ENCODE peak calls at places on chromosomes 6 and 20, in five cellular contexts. Z is upper lobe of right lung, K is mammary epithelial cell, D is ascending aorta, I is psoas muscle. F is an unnamed sample. For H3K9me3, the result is how much of the 10 kb centered on the place peaks cover.

GRCh38 chr6:127737009-127737486 is 160.1 kb downstream of the C6orf58 start:
- DNase-seq in Z (no peak), K (peak), D (no peak), I (no peak), F (peak)

GRCh38 chr6:14981960-14982359 is 263.9 kb upstream of the JARID2 start:
- DNase-seq in Z (no peak), K (no peak), D (no peak), I (no peak), F (no peak)

GRCh38 chr20:45951925-45952834 is 17.7 kb downstream of the PCIF1 start:
- DNase-seq in Z (no peak), K (no peak), D (no peak), I (no peak), F (no peak)

GRCh38 chr6:21199246-21199645 is 394.3 kb upstream of the SOX4 start:
- DNase-seq in Z (no peak), K (no peak), D (no peak), I (no peak), F (no peak)

GRCh38 chr6:154937306-154938244 is 57.5 kb upstream of the TIAM2 start:
- DNase-seq in Z (no peak), K (no peak), D (no peak), I (no peak), F (no peak)

GRCh38 chr20:32945710-32946221 is 58.5 kb downstream of the SUN5 start:
- DNase-seq in Z (no peak), K (peak), D (no peak), I (no peak), F (peak)

GRCh38 chr6:52992980-52993379 is 2.1 kb downstream of the GSTA4 start:
- DNase-seq in Z (no peak), K (peak), D (no peak), I (no peak), F (peak)

GRCh38 chr6:167049275-167049674 is 50.1 kb downstream of the CEP43 start:
- DNase-seq in Z (no peak), K (no peak), D (no peak), I (no peak), F (no peak)

GRCh38 chr6:113350521-113350920 is 506.6 kb upstream of the MARCKS start:
- DNase-seq in Z (no peak), K (no peak), D (no peak), I (no peak), F (no peak)

GRCh38 chr6:18185624-18186023 is 30.4 kb downstream of the KDM1B start:
- DNase-seq in Z (no peak), K (no peak), D (no peak), I (no peak), F (no peak)

GRCh38 chr6:98695076-98695816 is 139.1 kb upstream of the POU3F2 start:
- DNase-seq in Z (no peak), K (no peak), D (no peak), I (no peak), F (no peak)

GRCh38 chr20:18724788-18725476 is 88.7 kb upstream of the SCP2D1 start:
- DNase-seq in Z (no peak), K (no peak), D (no peak), I (no peak), F (no peak)
- H3K4me3 ChIP-seq in Z (no peak), K (no peak), D (no peak), I (no peak), F (no peak)

GRCh38 chr6:27451660-27452390 is 21.1 kb downstream of the ZNF184 start:
- DNase-seq in Z (no peak), K (no peak), D (no peak), I (no peak), F (no peak)
- H3K9me3 ChIP-seq in Z (half or more), K (half or more), D (half or more), I (half or more), F (half or more)

GRCh38 chr20:44354979-44355502 is 458 bp upstream of the HNF4A start:
- DNase-seq in Z (no peak), K (no peak), D (no peak), I (no peak), F (no peak)
- H3K4me3 ChIP-seq in Z (no peak), K (no peak), D (no peak), I (no peak), F (no peak)

GRCh38 chr6:9360881-9361280 is 925.5 kb upstream of the SLC35B3 start:
- DNase-seq in Z (no peak), K (no peak), D (no peak), I (no peak), F (peak)
- H3K9me3 ChIP-seq in Z (under half), K (under half), D (under half), I (under half), F (under half)

DNA sequence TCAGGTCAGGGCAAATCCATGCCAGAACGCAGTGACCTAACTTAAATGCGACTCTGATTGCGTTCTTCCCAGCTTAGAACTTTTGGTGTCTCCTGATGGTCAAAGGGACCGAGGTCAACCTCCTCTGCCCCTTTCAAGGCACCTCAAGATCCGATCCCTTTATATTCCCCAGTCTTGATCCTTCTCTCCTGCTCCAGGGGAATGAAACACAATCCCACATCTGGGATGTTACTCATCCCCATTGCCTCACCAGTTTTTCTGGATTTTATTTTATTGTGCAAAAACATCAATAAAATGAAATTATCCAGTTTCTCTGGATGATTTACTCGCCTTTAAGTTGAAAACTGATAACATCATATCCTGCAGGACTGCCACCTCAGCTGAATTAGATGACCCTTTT is 43.9 kb downstream of the IRAK1BP1 start:
- DNase-seq in Z (no peak), K (no peak), D (no peak), I (no peak), F (no peak)
- H3K4me3 ChIP-seq in Z (no peak), K (no peak), D (no peak), I (peak), F (no peak)

GRCh38 chr20:39967806-39968205 is 721.2 kb downstream of the MAFB start:
- DNase-seq in Z (no peak), K (no peak), D (no peak), I (no peak), F (no peak)
- H3K9me3 ChIP-seq in Z (under half), K (under half), D (under half), I (under half), F (under half)

GRCh38 chr6:11278207-11278559 is 45.7 kb upstream of the NEDD9 start:
- DNase-seq in Z (no peak), K (no peak), D (no peak), I (no peak), F (no peak)
- H3K4me3 ChIP-seq in Z (no peak), K (no peak), D (no peak), I (no peak), F (no peak)